ENCODE peak calls at places on chromosomes 2 and 18, in nine cellular contexts. U is colonic mucosa; V is cardiac muscle cell; I is spleen; F is CD8-positive, alpha-beta memory T cell; X is psoas muscle; L is K562; Q is mesenchymal stem cell; K is GM23248. O is an unnamed sample. For H3K4me1, the result is how much of the 10 kb centered on the place peaks cover.

GRCh38 chr2:65749549-65749948 is 317.1 kb upstream of the SPRED2 start:
- DNase-seq in U (no peak), V (no peak), I (no peak), F (no peak), X (no peak), L (no peak), Q (peak), K (peak), O (no peak)

GRCh38 chr2:79887747-79888374 is 375.0 kb downstream of the CTNNA2 start:
- DNase-seq in U (peak), V (peak), I (no peak), F (no peak), X (no peak), L (peak), Q (peak), K (peak), O (peak)

GRCh38 chr2:199973703-199974102 is 18.3 kb downstream of the MAIP1 start:
- DNase-seq in U (no peak), V (peak), I (no peak), F (no peak), X (no peak), L (peak), Q (peak), K (peak), O (peak)

GRCh38 chr2:145431181-145431951 is 911.4 kb upstream of the ZEB2 start:
- DNase-seq in U (no peak), V (peak), I (no peak), F (no peak), X (no peak), L (peak), Q (no peak), K (no peak), O (peak)

GRCh38 chr2:112577756-112578155 is 6.7 kb upstream of the CHCHD5 start:
- DNase-seq in U (no peak), V (peak), I (no peak), F (no peak), X (no peak), L (no peak), Q (peak), K (peak), O (no peak)

GRCh38 chr18:11387880-11388279 is 221.5 kb upstream of the SLC35G4 start:
- DNase-seq in U (no peak), V (peak), I (no peak), F (no peak), X (peak), L (peak), Q (peak), K (peak), O (peak)

GRCh38 chr2:190304404-190304803 is 15.2 kb downstream of the HIBCH start:
- DNase-seq in U (no peak), V (no peak), I (no peak), F (no peak), X (no peak), L (no peak), Q (no peak), K (no peak), O (no peak)

GRCh38 chr2:56580242-56580641 is 396.5 kb downstream of the CCDC85A start:
- DNase-seq in U (no peak), V (no peak), I (no peak), F (no peak), X (no peak), L (no peak), Q (peak), K (peak), O (no peak)

GRCh38 chr2:190666895-190667294 is 18.0 kb downstream of the NAB1 start:
- DNase-seq in U (no peak), V (no peak), I (no peak), F (no peak), X (no peak), L (no peak), Q (no peak), K (peak), O (no peak)

GRCh38 chr2:66854304-66854703 is 419.4 kb downstream of the MEIS1 start:
- DNase-seq in U (no peak), V (no peak), I (no peak), F (no peak), X (no peak), L (no peak), Q (no peak), K (no peak), O (no peak)

GRCh38 chr18:51151568-51152511 is 45.6 kb downstream of the MEX3C start:
- DNase-seq in U (no peak), V (no peak), I (peak), F (peak), X (no peak), L (no peak), Q (no peak), K (no peak), O (no peak)

GRCh38 chr18:57433492-57434176 is 1.5 kb upstream of the ONECUT2 start:
- DNase-seq in U (no peak), V (no peak), I (no peak), F (no peak), X (no peak), L (peak), Q (no peak), K (peak), O (peak)

GRCh38 chr18:48892146-48892855 is 58.5 kb downstream of the SMAD7 start:
- DNase-seq in U (no peak), V (no peak), I (peak), F (no peak), X (no peak), L (no peak), Q (no peak), K (no peak), O (no peak)

GRCh38 chr2:30332791-30333453 is 101.6 kb downstream of the LBH start:
- DNase-seq in U (no peak), V (no peak), I (no peak), F (no peak), X (no peak), L (no peak), Q (no peak), K (no peak), O (peak)

DNA sequence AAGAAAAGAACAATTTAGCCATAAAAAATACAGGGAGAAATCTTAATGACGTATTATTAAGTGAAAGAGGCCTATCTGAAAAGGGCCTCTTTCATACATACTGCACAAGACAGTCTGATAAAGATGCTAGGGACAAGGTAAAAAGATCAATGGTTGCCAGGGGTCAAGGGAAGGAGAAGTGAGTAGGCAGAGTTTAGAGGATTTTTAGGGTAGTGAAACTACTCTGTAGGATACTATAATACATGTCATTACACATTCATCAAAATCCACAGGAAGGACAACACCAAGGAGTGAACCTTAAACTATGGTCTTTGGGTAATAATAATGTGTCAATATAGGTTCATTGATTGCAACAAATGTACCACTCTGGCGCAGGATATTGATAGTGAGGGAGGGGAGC is 289.3 kb downstream of the FSIP2 start:
- DNase-seq in U (no peak), V (no peak), I (no peak), F (no peak), X (no peak), L (no peak), Q (no peak), K (no peak), O (no peak)
- H3K4me1 ChIP-seq in U (under half), V (under half), I (under half), F (under half), X (under half), L (under half), Q (under half), K (under half), O (under half)

GRCh38 chr18:79794851-79795250 is 2.9 kb upstream of the KCNG2 start:
- DNase-seq in U (no peak), V (no peak), I (peak), F (no peak), X (peak), L (no peak), Q (no peak), K (no peak), O (no peak)

GRCh38 chr18:79796016-79796415 is 1.7 kb upstream of the KCNG2 start:
- DNase-seq in U (no peak), V (no peak), I (peak), F (no peak), X (no peak), L (no peak), Q (no peak), K (no peak), O (no peak)

GRCh38 chr18:79797518-79798345 is at the start of gene KCNG2:
- DNase-seq in U (no peak), V (peak), I (peak), F (no peak), X (peak), L (no peak), Q (no peak), K (peak), O (peak)

GRCh38 chr18:79796531-79797390 is 977 bp upstream of the KCNG2 start:
- DNase-seq in U (no peak), V (no peak), I (peak), F (no peak), X (peak), L (no peak), Q (no peak), K (peak), O (no peak)

GRCh38 chr18:79795446-79795845 is 2.3 kb upstream of the KCNG2 start:
- DNase-seq in U (no peak), V (no peak), I (peak), F (no peak), X (peak), L (no peak), Q (no peak), K (no peak), O (no peak)
- H3K4me1 ChIP-seq in U (under half), V (under half), I (half or more), F (under half), X (under half), L (under half), Q (under half), K (under half), O (under half)

DNA sequence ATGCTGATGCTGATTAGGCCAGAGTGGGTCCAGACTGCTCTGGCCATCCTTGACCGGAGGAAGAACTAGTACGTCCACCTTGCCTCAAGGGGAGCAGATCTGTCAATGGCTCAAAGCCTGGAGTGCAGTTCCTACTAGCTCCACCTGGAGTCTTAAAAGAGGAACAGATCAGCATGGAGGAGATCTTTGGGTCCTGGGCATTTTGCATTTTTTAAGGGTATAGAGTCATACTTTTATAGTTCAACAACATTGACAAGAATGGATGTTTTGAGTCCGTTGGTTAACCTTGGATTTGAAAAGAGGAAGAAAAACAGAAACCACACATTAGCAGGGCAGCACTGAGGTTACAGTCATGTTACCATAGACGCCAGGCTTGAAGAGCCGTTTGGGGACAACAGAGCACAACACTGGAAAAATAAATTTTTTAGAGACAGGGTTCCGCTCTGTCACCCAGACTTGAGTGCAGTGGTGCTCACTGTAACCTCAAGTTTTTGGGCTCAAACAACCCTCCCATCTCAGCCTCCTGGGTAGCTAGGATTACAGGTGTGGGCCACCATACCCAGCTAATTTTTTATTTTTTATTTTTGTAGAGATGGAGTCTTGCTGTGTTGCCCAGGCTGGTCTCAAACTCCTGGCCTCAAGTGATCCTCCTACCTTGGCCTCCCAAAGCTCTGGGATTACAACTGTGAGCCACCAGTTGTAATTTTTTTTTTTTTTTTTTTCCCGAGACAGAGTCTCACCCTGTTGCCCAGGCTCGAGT is 78.5 kb downstream of the PRKCE start:
- DNase-seq in U (no peak), V (no peak), I (no peak), F (no peak), X (no peak), L (peak), Q (no peak), K (no peak), O (peak)
- H3K4me1 ChIP-seq in U (under half), V (under half), I (under half), F (under half), X (under half), L (under half), Q (under half), K (under half), O (under half)

DNA sequence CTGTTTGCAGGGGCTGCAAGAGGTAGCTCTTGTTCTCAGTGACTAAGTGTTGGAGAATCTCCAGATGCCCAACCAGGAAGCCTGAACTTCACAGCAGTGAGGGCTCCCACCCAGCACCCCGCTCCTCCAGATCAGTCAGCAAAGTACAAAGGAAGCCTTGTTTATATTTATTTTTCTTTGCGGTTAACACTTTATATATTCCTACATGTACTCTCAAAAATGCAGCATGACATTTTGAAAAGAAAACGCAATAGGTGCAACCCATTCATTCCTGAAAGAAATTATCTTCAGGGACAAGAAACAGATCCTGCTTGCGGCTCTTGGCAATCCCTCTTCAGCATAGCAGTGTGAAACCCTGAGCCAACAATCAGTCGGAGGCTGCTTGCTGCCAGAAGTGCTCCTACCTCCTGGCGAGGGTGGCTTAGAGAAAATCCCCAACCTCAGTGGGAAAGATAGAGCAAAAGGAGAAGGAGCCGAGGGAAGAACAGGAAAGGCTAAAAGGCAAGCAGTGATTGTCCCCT is 66.0 kb upstream of the ATL2 start:
- DNase-seq in U (no peak), V (no peak), I (no peak), F (no peak), X (no peak), L (no peak), Q (peak), K (peak), O (no peak)
- H3K4me1 ChIP-seq in U (under half), V (under half), I (under half), F (under half), X (under half), L (under half), Q (under half), K (under half), O (under half)

GRCh38 chr2:96336873-96337272 is 1.3 kb downstream of the NCAPH start:
- DNase-seq in U (no peak), V (no peak), I (no peak), F (no peak), X (no peak), L (peak), Q (no peak), K (no peak), O (no peak)
- H3K4me1 ChIP-seq in U (under half), V (under half), I (under half), F (under half), X (under half), L (under half), Q (under half), K (under half), O (under half)

GRCh38 chr2:74428675-74429074 is 7.1 kb downstream of the WDR54 start:
- DNase-seq in U (no peak), V (no peak), I (peak), F (no peak), X (no peak), L (no peak), Q (no peak), K (no peak), O (no peak)

GRCh38 chr2:74427551-74427950 is 6.0 kb downstream of the WDR54 start:
- DNase-seq in U (no peak), V (no peak), I (peak), F (no peak), X (no peak), L (no peak), Q (no peak), K (peak), O (no peak)

GRCh38 chr2:74430502-74430901 is 9.0 kb downstream of the WDR54 start:
- DNase-seq in U (no peak), V (no peak), I (peak), F (no peak), X (no peak), L (no peak), Q (no peak), K (no peak), O (no peak)

GRCh38 chr2:74426181-74426758 is 4.7 kb downstream of the WDR54 start:
- DNase-seq in U (no peak), V (no peak), I (peak), F (no peak), X (no peak), L (no peak), Q (no peak), K (no peak), O (no peak)

DNA sequence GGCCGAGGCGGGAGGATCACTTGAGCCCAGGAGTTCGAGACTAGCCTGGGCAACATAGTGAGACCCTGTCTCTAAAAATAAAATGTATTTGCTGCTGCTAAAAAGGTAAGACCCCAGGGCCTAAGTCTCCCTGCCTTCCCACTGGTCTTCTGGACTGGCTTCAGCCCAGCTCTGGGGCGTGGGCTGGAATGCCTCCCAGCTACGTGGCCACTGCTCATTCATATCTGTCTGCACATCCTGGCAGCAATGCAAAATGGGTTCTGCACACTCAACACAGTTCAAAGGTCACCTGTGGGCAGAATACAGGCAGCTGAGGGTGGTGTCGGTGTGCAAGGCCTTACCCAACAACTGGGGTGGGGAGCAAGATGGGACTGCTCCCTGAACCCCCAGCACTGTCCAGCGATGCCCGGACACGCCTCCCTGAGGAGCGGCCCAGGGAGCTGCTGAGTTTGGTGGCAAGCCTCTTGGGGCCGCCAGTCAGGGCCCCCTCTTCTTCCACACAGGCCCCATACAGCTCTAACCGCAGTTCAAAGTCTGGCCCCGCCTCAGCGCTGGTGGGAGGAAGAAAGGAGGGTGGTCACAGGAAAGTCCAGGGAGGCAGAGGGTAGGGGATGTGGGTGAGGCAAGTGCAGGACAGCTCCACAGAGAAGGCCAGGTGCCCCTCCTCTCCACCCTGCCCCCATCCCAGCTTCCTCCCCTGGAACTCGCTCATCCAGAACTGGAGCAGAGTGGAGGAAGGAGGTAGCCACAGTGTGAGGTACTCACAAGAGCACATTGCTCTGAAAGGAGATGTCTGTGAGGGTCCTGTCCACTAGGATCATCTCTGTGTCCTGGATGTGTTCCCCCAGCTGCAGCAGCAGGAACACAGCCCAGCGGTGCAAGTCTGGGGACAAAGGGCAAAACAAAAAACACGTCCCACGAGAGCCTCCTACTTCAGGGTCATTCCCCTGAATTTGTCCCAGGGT is 8.2 kb downstream of the WDR54 start:
- DNase-seq in U (peak), V (no peak), I (peak), F (no peak), X (no peak), L (no peak), Q (no peak), K (no peak), O (peak)
- H3K4me1 ChIP-seq in U (under half), V (under half), I (under half), F (under half), X (under half), L (under half), Q (under half), K (under half), O (under half)

GRCh38 chr2:46404181-46404759 is 75.1 kb upstream of the TMEM247 start:
- DNase-seq in U (no peak), V (no peak), I (no peak), F (no peak), X (no peak), L (no peak), Q (no peak), K (no peak), O (no peak)
- H3K4me1 ChIP-seq in U (under half), V (under half), I (under half), F (under half), X (under half), L (under half), Q (under half), K (under half), O (under half)

DNA sequence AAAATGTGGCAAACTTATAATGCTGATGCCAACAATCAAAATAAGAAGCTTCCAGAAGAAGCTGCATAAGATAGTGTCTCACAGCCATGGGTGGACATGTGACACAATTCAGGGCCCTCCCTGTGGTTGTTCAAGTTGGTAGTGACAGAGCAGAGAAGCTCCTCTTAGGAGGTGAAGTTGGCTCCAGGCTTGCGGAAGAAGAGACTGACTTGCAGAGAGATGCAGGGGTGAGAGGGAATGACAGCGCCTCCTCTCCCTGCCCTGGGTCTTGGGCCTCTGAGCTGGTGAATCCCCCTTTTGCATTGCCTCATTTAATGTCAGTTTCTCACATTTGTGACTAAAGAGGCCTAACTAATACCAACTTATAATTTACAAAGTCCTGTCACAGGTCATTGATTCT is 23.0 kb upstream of the RHOB start:
- DNase-seq in U (no peak), V (no peak), I (no peak), F (no peak), X (no peak), L (no peak), Q (peak), K (no peak), O (no peak)
- H3K4me1 ChIP-seq in U (under half), V (under half), I (half or more), F (under half), X (under half), L (under half), Q (under half), K (under half), O (under half)

GRCh38 chr2:102929721-102930120 is 167.9 kb downstream of the TMEM182 start:
- DNase-seq in U (no peak), V (no peak), I (no peak), F (no peak), X (no peak), L (no peak), Q (no peak), K (no peak), O (no peak)
- H3K4me1 ChIP-seq in U (under half), V (under half), I (under half), F (under half), X (under half), L (under half), Q (under half), K (under half), O (under half)

O was measured in small intestine.